ENCODE peak calls at places on chromosomes 3 and 15, in seven cellular contexts. F is pancreas, N is Caco-2, V is A549, S is IMR-90, E is GM13976, M is astrocyte of the spinal cord. I is an unnamed sample.

GRCh38 chr3:57164217-57164605 is 942 bp downstream of the IL17RD start:
- DNase-seq in F (peak), N (no peak), V (no peak), S (peak), E (peak), M (peak), I (no peak)

GRCh38 chr15:62994975-62995730 is 47.4 kb upstream of the TPM1 start:
- DNase-seq in F (no peak), N (peak), V (peak), S (peak), E (no peak), M (peak), I (no peak)

GRCh38 chr3:93906245-93906644 is 67.5 kb downstream of the PROS1 start:
- DNase-seq in F (no peak), N (no peak), V (no peak), S (no peak), E (no peak), M (no peak), I (no peak)

GRCh38 chr3:62876064-62876463 is 848 bp upstream of the CADPS start:
- DNase-seq in F (peak), N (peak), V (peak), S (peak), E (peak), M (peak), I (no peak)

GRCh38 chr3:168511428-168512014 is 415.8 kb upstream of the GOLIM4 start:
- DNase-seq in F (no peak), N (no peak), V (peak), S (peak), E (no peak), M (peak), I (no peak)

GRCh38 chr15:72796515-72797337 is 13.2 kb upstream of the ADPGK start:
- DNase-seq in F (peak), N (peak), V (peak), S (peak), E (peak), M (peak), I (peak)

GRCh38 chr15:22895465-22896190 is 57.2 kb downstream of the NIPA2 start:
- DNase-seq in F (no peak), N (peak), V (peak), S (peak), E (no peak), M (peak), I (no peak)

GRCh38 chr3:9028134-9028533 is 64.9 kb upstream of the RAD18 start:
- DNase-seq in F (peak), N (no peak), V (no peak), S (peak), E (no peak), M (peak), I (no peak)

GRCh38 chr3:53675942-53676341 is 170.3 kb downstream of the CHDH start:
- DNase-seq in F (no peak), N (no peak), V (no peak), S (no peak), E (no peak), M (no peak), I (no peak)

GRCh38 chr15:58463815-58464697 is 32.3 kb downstream of the LIPC start:
- DNase-seq in F (no peak), N (no peak), V (no peak), S (peak), E (no peak), M (no peak), I (no peak)

GRCh38 chr3:42061042-42061710 is 30.0 kb upstream of the TRAK1 start:
- DNase-seq in F (no peak), N (no peak), V (peak), S (no peak), E (no peak), M (no peak), I (no peak)

GRCh38 chr15:42903388-42904324 is 16.9 kb downstream of the TTBK2 start:
- DNase-seq in F (no peak), N (no peak), V (no peak), S (no peak), E (no peak), M (no peak), I (no peak)

GRCh38 chr3:113533534-113533892 is 1.2 kb downstream of the SIDT1 start:
- DNase-seq in F (no peak), N (no peak), V (no peak), S (no peak), E (peak), M (no peak), I (no peak)

GRCh38 chr15:41988896-41989572 is 16.7 kb upstream of the EHD4 start:
- DNase-seq in F (no peak), N (no peak), V (no peak), S (no peak), E (no peak), M (no peak), I (no peak)

GRCh38 chr3:36992806-36993325 is at the start of gene EPM2AIP1:
- DNase-seq in F (peak), N (no peak), V (no peak), S (no peak), E (peak), M (no peak), I (no peak)

GRCh38 chr3:125186261-125186770 is 26.2 kb downstream of the SLC12A8 start:
- DNase-seq in F (no peak), N (no peak), V (no peak), S (peak), E (peak), M (peak), I (no peak)

GRCh38 chr15:69724331-69724730 is 271.7 kb downstream of the RPLP1 start:
- DNase-seq in F (no peak), N (no peak), V (no peak), S (no peak), E (no peak), M (no peak), I (no peak)

GRCh38 chr15:69722924-69723323 is 270.3 kb downstream of the RPLP1 start:
- DNase-seq in F (no peak), N (no peak), V (no peak), S (no peak), E (no peak), M (no peak), I (no peak)

GRCh38 chr15:69725957-69726356 is 273.3 kb downstream of the RPLP1 start:
- DNase-seq in F (no peak), N (no peak), V (no peak), S (no peak), E (no peak), M (no peak), I (no peak)

GRCh38 chr15:69725210-69725609 is 272.6 kb downstream of the RPLP1 start:
- DNase-seq in F (no peak), N (no peak), V (no peak), S (no peak), E (no peak), M (no peak), I (no peak)

GRCh38 chr15:69723404-69724097 is 270.9 kb downstream of the RPLP1 start:
- DNase-seq in F (no peak), N (no peak), V (no peak), S (no peak), E (no peak), M (no peak), I (no peak)
- TF ChIP-seq CTCF in F (no peak), N (peak), V (no peak), S (no peak), E (no peak), M (peak), I (no peak)

DNA sequence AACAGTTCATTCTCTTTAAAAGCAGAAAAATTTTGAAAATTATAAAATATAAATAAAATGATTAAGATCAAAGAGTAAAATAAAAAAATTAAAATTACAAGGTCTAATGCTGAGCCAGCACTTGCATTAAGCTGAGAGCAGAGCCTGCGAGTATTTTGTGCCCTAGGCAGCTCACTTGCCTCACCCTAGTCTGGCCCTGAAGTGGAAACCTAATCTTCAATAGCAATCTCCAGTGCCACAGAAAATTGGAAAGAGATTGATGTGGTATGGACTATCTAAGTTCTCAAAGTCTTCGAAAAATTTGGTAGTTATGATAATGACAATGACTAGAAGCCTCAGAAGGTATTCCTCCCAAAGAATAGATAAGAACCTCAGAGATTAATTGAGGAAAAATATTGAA is 459.4 kb upstream of the CBLB start:
- DNase-seq in F (no peak), N (no peak), V (no peak), S (no peak), E (no peak), M (no peak), I (no peak)
- TF ChIP-seq CTCF in F (no peak), N (no peak), V (no peak), S (no peak), E (no peak), M (no peak), I (no peak)

DNA sequence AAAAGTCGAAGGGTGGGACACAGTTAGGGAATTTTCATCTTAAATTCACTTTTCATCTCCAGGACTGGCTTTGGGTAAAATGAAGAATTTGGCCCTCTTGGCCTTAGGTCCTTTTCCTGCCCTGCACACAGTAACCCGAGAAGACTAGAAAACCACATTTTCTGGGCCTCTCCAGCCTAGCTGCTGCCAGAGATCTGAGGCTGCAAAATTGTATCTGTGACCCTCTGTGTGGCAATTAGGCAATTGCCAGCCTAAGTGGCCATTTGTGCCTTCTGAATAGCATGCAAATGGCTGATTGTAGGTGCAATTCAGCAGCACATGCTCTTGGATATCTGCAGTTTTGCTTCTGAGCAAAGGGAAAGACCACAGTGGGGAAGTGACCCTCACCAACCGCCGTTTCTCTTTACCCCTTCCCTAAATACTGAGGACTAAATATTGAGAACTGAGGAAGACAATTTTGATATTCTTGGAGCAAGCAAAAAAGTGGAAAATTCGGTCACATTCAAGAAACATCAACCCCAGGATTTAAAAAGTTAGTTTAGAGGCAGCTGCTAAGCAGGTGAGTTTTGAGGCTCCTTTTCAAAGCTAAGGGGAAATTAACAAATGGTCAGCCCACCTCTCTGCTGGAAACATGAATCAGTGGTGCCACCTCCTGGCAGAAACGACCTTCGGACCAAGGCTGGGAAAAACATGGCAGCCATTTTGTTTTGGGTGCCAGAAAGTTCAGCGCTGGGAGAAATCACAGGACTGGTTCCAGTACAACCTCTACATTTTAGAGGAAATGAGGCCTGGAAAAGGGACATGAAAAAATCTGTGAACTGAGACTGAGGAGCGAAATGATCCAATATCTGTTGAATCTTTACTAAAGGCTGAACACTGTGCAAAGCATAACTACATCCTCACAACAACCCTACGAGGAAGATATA is 56.6 kb upstream of the PRTG start:
- DNase-seq in F (no peak), N (peak), V (peak), S (peak), E (peak), M (peak), I (no peak)
- TF ChIP-seq CTCF in F (no peak), N (peak), V (peak), S (peak), E (peak), M (peak), I (peak)

GRCh38 chr3:11213810-11214450 is 58.3 kb upstream of the ATG7 start:
- DNase-seq in F (no peak), N (no peak), V (no peak), S (no peak), E (no peak), M (no peak), I (no peak)

GRCh38 chr3:11212784-11213183 is 58.5 kb downstream of the HRH1 start:
- DNase-seq in F (no peak), N (no peak), V (no peak), S (no peak), E (no peak), M (no peak), I (no peak)

GRCh38 chr3:11214451-11214987 is 57.7 kb upstream of the ATG7 start:
- DNase-seq in F (no peak), N (no peak), V (no peak), S (no peak), E (no peak), M (no peak), I (no peak)

GRCh38 chr3:11212301-11212613 is 58.0 kb downstream of the HRH1 start:
- DNase-seq in F (no peak), N (no peak), V (no peak), S (peak), E (no peak), M (peak), I (no peak)

DNA sequence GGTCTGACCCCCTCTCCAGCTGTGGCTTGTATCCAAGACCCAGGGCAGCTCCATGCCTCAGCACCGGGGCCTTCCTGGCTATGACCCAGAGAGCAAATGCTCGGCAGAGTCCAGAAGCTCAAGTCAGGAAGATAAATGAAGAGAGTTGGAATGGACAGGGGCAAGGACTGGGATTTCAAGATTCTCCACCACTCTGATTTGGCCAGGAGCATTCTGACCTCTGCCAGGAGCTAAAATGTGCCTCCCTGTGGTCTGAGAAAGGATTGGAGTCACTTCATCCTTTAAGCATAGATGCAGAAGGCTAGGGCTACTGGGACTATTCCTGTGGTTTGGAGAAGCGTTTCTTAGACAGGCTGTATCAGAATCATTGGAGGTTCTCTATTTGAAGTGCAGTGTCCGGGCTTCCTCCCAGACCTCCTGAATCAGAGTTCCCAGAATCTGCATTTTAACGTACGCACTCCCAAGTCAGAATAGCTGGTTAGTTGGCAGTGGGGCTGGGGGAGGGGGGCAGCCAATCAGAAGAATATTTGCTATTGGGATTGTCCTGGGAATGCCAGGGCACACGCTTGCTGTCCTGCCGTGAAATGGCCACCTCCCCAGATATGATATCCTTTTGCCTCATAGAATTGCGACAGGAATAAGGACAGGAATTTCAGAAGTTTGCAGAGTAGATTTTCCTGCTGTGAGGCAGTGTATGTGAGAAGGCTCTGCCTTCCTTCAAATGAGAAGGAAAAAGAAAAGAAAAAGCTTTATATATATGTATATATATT is 57.4 kb downstream of the HRH1 start:
- DNase-seq in F (no peak), N (no peak), V (no peak), S (peak), E (no peak), M (peak), I (no peak)
- TF ChIP-seq CTCF in F (no peak), N (no peak), V (no peak), S (peak), E (no peak), M (peak), I (peak)

GRCh38 chr15:100910119-100910518 is 9.0 kb upstream of the LRRK1 start:
- DNase-seq in F (no peak), N (no peak), V (no peak), S (no peak), E (no peak), M (no peak), I (no peak)
- TF ChIP-seq CTCF in F (no peak), N (no peak), V (peak), S (no peak), E (peak), M (peak), I (peak)

DNA sequence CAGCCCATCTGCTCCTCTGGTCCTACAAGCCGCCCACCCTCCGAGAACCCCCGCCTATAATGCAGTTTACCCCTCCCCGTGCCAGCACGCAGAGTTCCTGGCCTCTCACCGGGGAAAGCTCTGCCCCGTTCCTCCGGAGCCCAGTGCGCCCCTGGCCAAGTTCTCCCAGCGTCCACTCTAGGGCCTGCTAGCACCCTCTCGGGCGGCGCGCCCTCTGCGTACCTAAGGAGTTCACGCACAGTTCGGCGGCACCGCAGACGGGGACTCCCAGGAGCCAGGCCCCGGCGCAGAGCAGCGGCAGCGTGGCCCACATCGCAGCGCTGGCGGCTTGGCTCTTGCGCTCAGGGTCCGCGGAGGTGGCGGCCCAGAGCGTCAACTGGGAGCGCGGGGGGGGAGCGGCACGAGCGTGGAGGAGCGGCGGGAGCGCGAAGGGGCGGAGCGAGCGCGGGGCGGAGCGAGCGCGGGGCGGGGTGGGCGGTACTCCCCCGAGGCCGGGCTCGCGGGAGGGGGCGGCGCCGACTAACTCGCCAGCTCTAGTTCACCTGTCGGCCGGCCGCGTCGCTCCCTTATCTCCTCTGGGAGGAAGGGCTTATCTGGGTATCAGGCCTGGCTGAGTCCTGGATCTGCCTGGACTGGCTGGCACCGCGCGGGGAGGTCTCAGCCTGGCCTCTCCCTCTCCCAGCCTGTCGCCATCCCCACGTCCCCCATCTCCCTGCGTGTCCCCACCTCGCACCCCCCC is at the start of gene CTSH:
- DNase-seq in F (peak), N (peak), V (peak), S (peak), E (peak), M (no peak), I (no peak)
- TF ChIP-seq CTCF in F (no peak), N (no peak), V (no peak), S (no peak), E (no peak), M (no peak), I (no peak)

GRCh38 chr15:29687939-29688884 is 134.1 kb downstream of the TJP1 start:
- DNase-seq in F (peak), N (no peak), V (no peak), S (no peak), E (no peak), M (no peak), I (no peak)
- TF ChIP-seq CTCF in F (no peak), N (no peak), V (no peak), S (no peak), E (no peak), M (no peak), I (no peak)

GRCh38 chr3:172201990-172202318 is 162.6 kb downstream of the FNDC3B start:
- DNase-seq in F (no peak), N (no peak), V (no peak), S (peak), E (no peak), M (peak), I (peak)
- TF ChIP-seq CTCF in F (no peak), N (no peak), V (no peak), S (peak), E (no peak), M (no peak), I (peak)

DNA sequence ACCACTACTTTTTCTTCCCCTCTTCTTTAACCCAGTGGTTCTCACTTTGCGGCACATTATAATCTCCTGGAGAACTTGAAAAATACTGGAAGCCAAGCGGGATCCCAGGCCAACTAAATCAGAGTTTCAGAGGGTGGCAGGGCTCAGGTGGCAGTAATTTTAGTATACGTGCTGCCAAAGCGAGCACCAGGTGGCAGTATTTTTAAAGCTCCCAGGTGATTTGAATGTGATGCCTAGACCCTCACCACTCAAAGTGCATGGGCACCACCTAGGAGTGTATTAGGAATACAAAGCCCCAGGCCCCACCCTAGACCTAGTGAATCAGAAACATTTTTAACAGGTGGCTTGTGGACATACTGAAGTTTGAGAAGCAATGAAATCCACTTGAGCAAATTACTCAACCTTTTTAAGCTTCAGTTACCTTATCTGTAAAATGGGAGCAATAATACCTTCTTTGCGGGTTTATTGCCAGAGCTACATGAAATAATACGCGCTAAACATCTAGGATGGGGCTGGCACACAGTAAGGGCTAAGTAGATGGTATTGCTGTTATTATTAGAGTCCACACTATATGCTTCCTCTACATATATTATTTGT is 8.3 kb downstream of the B3GALNT1 start:
- DNase-seq in F (peak), N (peak), V (peak), S (peak), E (no peak), M (no peak), I (no peak)
- TF ChIP-seq CTCF in F (no peak), N (peak), V (peak), S (peak), E (peak), M (peak), I (peak)

GRCh38 chr3:28348637-28349396 is at the start of the genes AZI2 and ZCWPW2:
- DNase-seq in F (peak), N (peak), V (peak), S (peak), E (peak), M (peak), I (peak)
- TF ChIP-seq CTCF in F (no peak), N (no peak), V (peak), S (peak), E (peak), M (no peak), I (peak)

I was measured in AG09319.